ENCODE peak calls at places on chromosomes 1 and 21, in eight cellular contexts. P is HepG2; G is effector memory CD4-positive, alpha-beta T cell; K is body of pancreas; Z is MM.1S; L is A549; T is CD4-positive, alpha-beta memory T cell; Y is SK-N-SH. J is an unnamed sample.

GRCh38 chr1:246281195-246281594 is 225.9 kb downstream of the SMYD3 start:
- DNase-seq in Y (no peak), Z (no peak), T (no peak), P (no peak), K (no peak), G (no peak), L (no peak), J (no peak)

GRCh38 chr1:157770442-157771043 is 6.4 kb downstream of the FCRL2 start:
- DNase-seq in Y (no peak), T (no peak), K (no peak), P (no peak), L (peak; percentile 10), Z (no peak), G (no peak), J (no peak)

GRCh38 chr1:54170961-54171460 is 18.2 kb upstream of the CDCP2 start:
- DNase-seq in L (no peak), K (no peak), Z (no peak), P (no peak), Y (no peak), T (no peak), G (no peak), J (no peak)

GRCh38 chr21:9737871-9738520 is 783.4 kb upstream of the TPTE start:
- DNase-seq in T (no peak), P (no peak), K (no peak), Y (no peak), L (no peak), G (no peak), Z (no peak), J (no peak)

GRCh38 chr1:16927256-16927655 is 5.5 kb downstream of the CROCC start:
- DNase-seq in P (no peak), Y (peak; percentile 37), Z (no peak), G (no peak), K (no peak), T (no peak), L (no peak), J (peak; percentile 93)

GRCh38 chr1:154866995-154867795 is 2.9 kb downstream of the KCNN3 start:
- DNase-seq in G (no peak), L (no peak), Z (no peak), T (no peak), Y (peak; percentile 64), K (peak; percentile 23), P (no peak), J (peak; percentile 96)

GRCh38 chr1:54486864-54487263 is 61.2 kb upstream of the ACOT11 start:
- DNase-seq in T (no peak), K (no peak), G (no peak), L (no peak), Z (no peak), P (peak; percentile 23), Y (no peak), J (peak; percentile 85)

GRCh38 chr1:30730351-30731108 is 7.1 kb upstream of the MATN1 start:
- DNase-seq in T (no peak), K (no peak), Z (no peak), Y (no peak), P (no peak), G (no peak), L (no peak), J (peak; percentile 55)

GRCh38 chr1:109075531-109076490 is at the start of gene TAF13:
- DNase-seq in P (peak; percentile 89), T (peak; percentile 88), Y (peak; percentile 96), Z (peak; percentile 79), L (peak; percentile 93), G (peak; percentile 75), K (peak; percentile 94), J (peak; percentile 97)

GRCh38 chr1:222643603-222643936 is 25.7 kb downstream of the MIA3 start:
- DNase-seq in K (no peak), P (peak; percentile 14), G (no peak), L (peak; percentile 79), T (no peak), Z (peak; percentile 54), Y (no peak), J (no peak)

GRCh38 chr1:228941673-228942072 is 206.4 kb downstream of the RHOU start:
- DNase-seq in L (no peak), G (no peak), Z (no peak), K (no peak), Y (no peak), P (no peak), T (no peak), J (no peak)

GRCh38 chr21:34969431-34970036 is 79.6 kb downstream of the RUNX1 start:
- DNase-seq in Z (no peak), L (no peak), T (no peak), G (no peak), Y (no peak), K (no peak), P (no peak), J (no peak)
- H3K4me1 ChIP-seq in Z (peaks cover 28% of the 10 kb centered on the region), L (peaks cover 9% of the 10 kb centered on the region), T (peaks cover 93% of the 10 kb centered on the region), G (peaks cover 50% of the 10 kb centered on the region), Y (peaks cover 5% of the 10 kb centered on the region), K (no peaks in the 10 kb centered on the region), P (peaks cover 61% of the 10 kb centered on the region), J (peaks cover 12% of the 10 kb centered on the region)

GRCh38 chr1:37153116-37153515 is 118.8 kb upstream of the GRIK3 start:
- DNase-seq in P (no peak), Y (no peak), L (no peak), T (no peak), Z (no peak), K (no peak), G (no peak), J (no peak)

GRCh38 chr1:37152491-37152890 is 118.2 kb upstream of the GRIK3 start:
- DNase-seq in L (no peak), K (no peak), G (no peak), P (no peak), Z (no peak), Y (no peak), T (no peak), J (no peak)

GRCh38 chr1:37151789-37152188 is 117.5 kb upstream of the GRIK3 start:
- DNase-seq in Y (no peak), K (no peak), P (no peak), Z (no peak), L (no peak), G (no peak), T (no peak), J (no peak)

GRCh38 chr1:37149296-37149695 is 115.0 kb upstream of the GRIK3 start:
- DNase-seq in Z (no peak), K (peak; percentile 12), P (no peak), G (no peak), Y (no peak), T (no peak), L (no peak), J (no peak)

DNA sequence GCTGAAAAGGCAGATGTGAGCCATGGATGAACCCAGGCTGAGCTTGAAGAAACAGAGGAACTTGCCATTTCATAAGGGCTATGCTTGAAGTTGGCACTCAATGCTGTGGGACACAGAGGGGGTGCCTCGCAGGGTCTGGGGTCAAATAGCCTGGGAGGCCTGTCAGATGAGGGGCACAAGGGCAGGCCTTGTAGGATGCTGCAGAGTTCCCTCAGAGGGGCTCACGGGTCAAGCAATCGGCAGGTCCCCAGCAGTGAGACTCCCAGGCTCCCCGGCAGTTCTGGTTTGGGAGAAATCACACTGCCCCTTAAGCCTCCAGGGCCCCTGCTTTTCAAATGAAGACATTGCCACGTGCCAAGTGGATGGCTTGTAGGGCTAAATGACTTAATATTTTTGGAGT is 116.7 kb upstream of the GRIK3 start:
- DNase-seq in L (no peak), T (no peak), P (no peak), G (no peak), Y (no peak), K (no peak), Z (no peak), J (no peak)
- H3K9me3 ChIP-seq in L (no peaks in the 10 kb centered on the region), T (no peaks in the 10 kb centered on the region), P (no peaks in the 10 kb centered on the region), G (no peaks in the 10 kb centered on the region), Y (no peaks in the 10 kb centered on the region), K (no peaks in the 10 kb centered on the region), Z (no peaks in the 10 kb centered on the region), J (no peaks in the 10 kb centered on the region)

DNA sequence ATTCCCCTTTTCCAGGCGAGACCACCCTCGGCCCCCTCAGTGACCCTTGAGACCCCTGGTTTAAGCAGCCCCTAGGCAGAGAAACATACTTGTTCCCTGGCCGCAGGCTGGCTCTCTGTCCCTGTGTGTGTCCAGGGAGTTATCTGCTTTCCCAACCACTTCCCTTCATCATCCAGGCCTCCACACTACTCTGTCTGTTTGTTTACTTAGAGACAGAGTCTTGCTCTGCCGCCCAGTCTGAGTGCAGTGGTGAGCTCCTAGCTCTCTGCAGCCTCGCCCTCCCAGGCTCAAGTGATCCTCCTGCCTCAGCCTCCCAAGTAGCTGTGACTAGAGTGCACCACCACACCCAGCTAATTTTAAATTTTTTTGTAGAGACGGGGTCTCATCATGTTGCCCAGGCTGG is 5.8 kb upstream of the VWA1 start:
- DNase-seq in Y (no peak), L (peak; percentile 14), P (peak; percentile 71), T (no peak), G (no peak), K (no peak), Z (no peak), J (peak; percentile 96)
- H3K27ac ChIP-seq in Y (no peak overlapping the region), L (no peak overlapping the region), P (peak overlapping the region; percentile 94), T (no peak overlapping the region), G (no peak overlapping the region), K (peak overlapping the region; percentile 78), Z (no peak overlapping the region), J (peak overlapping the region; percentile 51)

DNA sequence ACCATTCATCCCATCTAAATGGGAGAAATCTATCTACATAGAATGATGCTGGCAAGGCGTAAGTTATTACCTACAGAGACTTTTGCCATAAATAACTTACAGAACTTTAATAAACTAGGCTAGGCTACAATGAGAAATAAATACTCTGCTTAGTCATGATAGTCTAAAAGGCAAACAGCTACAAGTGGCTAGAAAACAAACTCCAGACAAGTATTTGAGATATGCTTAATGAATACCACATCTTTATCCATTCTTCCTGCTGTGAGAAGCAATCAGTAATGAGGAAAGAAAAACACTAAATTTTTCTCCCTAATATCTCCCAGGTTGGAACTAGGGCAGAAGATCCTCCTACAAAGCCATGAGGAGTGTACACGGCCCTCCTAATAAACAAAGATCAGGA is 187.0 kb upstream of the OLFM3 start:
- DNase-seq in L (no peak), T (no peak), Z (no peak), P (no peak), Y (no peak), G (no peak), K (no peak), J (no peak)
- H3K4me1 ChIP-seq in L (no peaks in the 10 kb centered on the region), T (no peaks in the 10 kb centered on the region), Z (no peaks in the 10 kb centered on the region), P (no peaks in the 10 kb centered on the region), Y (peaks cover 20% of the 10 kb centered on the region), G (no peaks in the 10 kb centered on the region), K (no peaks in the 10 kb centered on the region), J (no peaks in the 10 kb centered on the region)

GRCh38 chr21:44399151-44399954 is 45.9 kb downstream of the TRPM2 start:
- DNase-seq in T (no peak), G (no peak), L (no peak), P (no peak), Z (no peak), K (no peak), Y (peak; percentile 17), J (no peak)
- H3K9me3 ChIP-seq in T (no peaks in the 10 kb centered on the region), G (no peaks in the 10 kb centered on the region), L (no peaks in the 10 kb centered on the region), P (peaks cover 7% of the 10 kb centered on the region), Z (no peaks in the 10 kb centered on the region), K (no peaks in the 10 kb centered on the region), Y (no peaks in the 10 kb centered on the region), J (no peaks in the 10 kb centered on the region)